ENCODE peak calls at places on chromosomes 3 and 15, in eight cellular contexts. Z is cardiac muscle cell, H is IMR-90, S is tibial artery, A is fibroblast of lung, G is transverse colon, T is hepatocyte, X is mesenchymal stem cell. I is an unnamed sample.
A peak's percentile ranks its signal among the peaks of the same experiment; 100 is the strongest.

GRCh38 chr15:96334705-96335428 is 4.4 kb downstream of the NR2F2 start:
- DNase-seq in Z (no peak), G (peak; percentile 10), H (no peak), A (no peak), X (peak; percentile 34), T (no peak), S (peak; percentile 63), I (peak; percentile 34)

GRCh38 chr15:67774626-67775025 is 50.7 kb upstream of the SKOR1 start:
- DNase-seq in X (no peak), Z (no peak), T (no peak), G (no peak), S (no peak), A (no peak), H (no peak), I (no peak)

GRCh38 chr3:20924646-20925395 is 738.8 kb upstream of the SGO1 start:
- DNase-seq in A (no peak), S (no peak), X (no peak), G (no peak), T (no peak), H (no peak), Z (no peak), I (no peak)

GRCh38 chr3:87082806-87083440 is 92.0 kb upstream of the VGLL3 start:
- DNase-seq in X (peak; percentile 69), Z (peak; percentile 82), S (no peak), G (no peak), H (peak; percentile 75), A (peak; percentile 86), T (peak; percentile 80), I (peak; percentile 82)

GRCh38 chr15:44710236-44711088 is 661 bp downstream of the PATL2 start:
- DNase-seq in A (peak; percentile 47), T (peak; percentile 47), X (peak; percentile 78), H (peak; percentile 42), S (peak; percentile 68), Z (peak; percentile 44), G (peak; percentile 63), I (peak; percentile 65)

GRCh38 chr3:56939759-56940323 is 120.6 kb upstream of the SPATA12 start:
- DNase-seq in H (no peak), T (no peak), Z (no peak), G (no peak), S (no peak), A (no peak), X (no peak), I (no peak)

GRCh38 chr15:60592386-60593339 is 113.7 kb upstream of the ICE2 start:
- DNase-seq in T (peak; percentile 92), G (peak; percentile 90), X (peak; percentile 83), Z (peak; percentile 64), A (peak; percentile 60), H (peak; percentile 68), S (peak; percentile 90), I (peak; percentile 93)

GRCh38 chr3:34203386-34203785 is 405.0 kb downstream of the PDCD6IP start:
- DNase-seq in T (no peak), G (no peak), H (no peak), S (no peak), A (no peak), X (no peak), Z (no peak), I (no peak)

GRCh38 chr15:26921433-26921832 is 49.5 kb upstream of the GABRG3 start:
- DNase-seq in S (no peak), T (no peak), G (no peak), A (no peak), H (no peak), Z (no peak), X (no peak), I (no peak)

GRCh38 chr15:41581110-41581509 is 22.1 kb downstream of the TYRO3 start:
- DNase-seq in A (no peak), X (no peak), Z (peak; percentile 23), S (no peak), H (no peak), T (peak; percentile 71), G (no peak), I (peak; percentile 42)

GRCh38 chr3:118272976-118273375 is 761.7 kb downstream of the IGSF11 start:
- DNase-seq in T (no peak), H (peak; percentile 0), S (no peak), Z (no peak), A (no peak), X (no peak), G (no peak), I (no peak)

GRCh38 chr3:141812091-141812490 is 48.9 kb downstream of the GRK7 start:
- DNase-seq in S (no peak), A (no peak), H (no peak), G (no peak), X (no peak), Z (no peak), T (no peak), I (peak; percentile 20)

GRCh38 chr15:41336549-41336948 is 3.9 kb downstream of the NUSAP1 start:
- DNase-seq in S (no peak), G (no peak), X (no peak), A (no peak), T (no peak), H (no peak), Z (no peak), I (no peak)

GRCh38 chr3:116440196-116440595 is 5.1 kb downstream of the LSAMP start:
- DNase-seq in G (no peak), A (peak; percentile 89), X (peak; percentile 81), S (no peak), H (peak; percentile 94), Z (peak; percentile 33), T (no peak), I (peak; percentile 78)

GRCh38 chr15:31034152-31034551 is 42.7 kb upstream of the MTMR10 start:
- DNase-seq in Z (no peak), H (peak; percentile 48), T (peak; percentile 23), A (no peak), X (no peak), G (no peak), S (no peak), I (peak; percentile 53)
- H3K4me3 ChIP-seq in Z (no peak overlapping the region), H (no peak overlapping the region), T (no peak overlapping the region), A (no peak overlapping the region), X (no peak overlapping the region), G (no peak overlapping the region), S (no peak overlapping the region), I (no peak overlapping the region)

GRCh38 chr3:13683772-13684171 is 134.8 kb downstream of the FBLN2 start:
- DNase-seq in X (no peak), H (no peak), T (no peak), Z (no peak), G (no peak), S (no peak), A (no peak), I (no peak)

GRCh38 chr3:13685721-13686120 is 136.8 kb downstream of the FBLN2 start:
- DNase-seq in A (no peak), G (no peak), Z (no peak), H (no peak), X (no peak), T (no peak), S (no peak), I (no peak)

GRCh38 chr3:13686332-13686731 is 137.4 kb downstream of the FBLN2 start:
- DNase-seq in T (no peak), X (no peak), Z (no peak), A (no peak), S (no peak), H (no peak), G (no peak), I (no peak)

GRCh38 chr3:13684350-13684749 is 135.4 kb downstream of the FBLN2 start:
- DNase-seq in T (no peak), A (no peak), X (no peak), S (no peak), Z (no peak), G (no peak), H (no peak), I (no peak)

DNA sequence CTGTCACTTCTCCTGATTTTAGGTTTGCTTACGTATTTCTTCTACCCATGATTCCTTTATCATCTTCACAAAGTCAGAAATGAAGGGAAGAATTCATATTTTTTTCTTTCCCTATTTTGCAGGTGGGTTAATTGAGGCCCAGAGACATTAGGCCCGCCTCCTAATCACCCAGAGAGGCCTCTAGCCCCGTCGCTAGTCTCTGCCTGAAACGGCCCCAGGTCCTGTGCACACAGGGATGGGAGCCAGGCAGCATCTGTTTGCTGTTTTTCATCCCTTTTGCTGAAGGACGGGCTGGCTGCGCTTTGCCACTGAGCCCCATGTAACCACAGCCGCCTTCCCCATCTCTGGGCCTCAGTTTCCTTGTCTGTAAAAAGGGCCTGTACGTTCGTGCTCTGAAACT is 135.9 kb downstream of the FBLN2 start:
- DNase-seq in Z (no peak), H (no peak), G (no peak), T (no peak), S (no peak), X (no peak), A (no peak), I (no peak)
- H3K27me3 ChIP-seq in Z (no peaks in the 10 kb centered on the region), H (peaks cover 9% of the 10 kb centered on the region), G (no peaks in the 10 kb centered on the region), T (no peaks in the 10 kb centered on the region), S (no peaks in the 10 kb centered on the region), X (peaks cover 72% of the 10 kb centered on the region), A (no peaks in the 10 kb centered on the region), I (peaks cover 14% of the 10 kb centered on the region)

GRCh38 chr3:171266034-171266805 is 194.0 kb downstream of the TNIK start:
- DNase-seq in H (peak; percentile 41), X (peak; percentile 34), T (no peak), A (no peak), Z (peak; percentile 62), S (no peak), G (no peak), I (peak; percentile 24)
- H3K4me3 ChIP-seq in H (no peak overlapping the region), X (no peak overlapping the region), T (no peak overlapping the region), A (no peak overlapping the region), Z (no peak overlapping the region), S (no peak overlapping the region), G (no peak overlapping the region), I (no peak overlapping the region)

GRCh38 chr3:194182130-194182529 is 46.2 kb downstream of the HES1 start:
- DNase-seq in T (no peak), G (no peak), X (no peak), Z (no peak), H (no peak), S (no peak), A (no peak), I (no peak)
- H3K27me3 ChIP-seq in T (no peaks in the 10 kb centered on the region), G (no peaks in the 10 kb centered on the region), X (peaks cover 43% of the 10 kb centered on the region), Z (no peaks in the 10 kb centered on the region), H (peaks cover 36% of the 10 kb centered on the region), S (no peaks in the 10 kb centered on the region), A (peaks cover 8% of the 10 kb centered on the region), I (peaks cover 12% of the 10 kb centered on the region)

GRCh38 chr3:170128977-170129431 is 52.5 kb downstream of the PHC3 start:
- DNase-seq in Z (peak; percentile 12), H (peak; percentile 37), X (peak; percentile 26), A (peak; percentile 36), G (no peak), S (no peak), T (no peak), I (peak; percentile 62)
- H3K4me3 ChIP-seq in Z (no peak overlapping the region), H (no peak overlapping the region), X (no peak overlapping the region), A (no peak overlapping the region), G (no peak overlapping the region), S (no peak overlapping the region), T (no peak overlapping the region), I (no peak overlapping the region)

DNA sequence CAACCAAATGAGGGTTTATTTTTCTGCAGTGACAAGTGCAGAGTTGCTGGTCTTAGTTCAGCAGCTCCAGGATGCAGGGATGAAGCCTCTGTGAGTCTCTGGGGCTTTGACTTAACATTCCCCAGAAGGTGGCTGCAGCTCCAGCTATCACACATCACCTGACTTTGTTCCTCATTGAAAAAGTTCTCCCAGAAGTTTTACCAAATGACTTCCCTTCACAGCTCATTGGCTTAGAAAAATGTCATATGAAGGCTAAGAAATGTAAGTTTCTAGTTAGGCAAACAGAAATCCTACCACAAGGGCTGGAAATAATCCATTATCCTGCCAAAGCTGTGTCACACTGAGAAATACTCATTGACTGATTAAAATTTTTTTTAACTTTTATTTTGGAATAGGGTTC is 184.9 kb downstream of the MINAR1 start:
- DNase-seq in S (no peak), G (no peak), X (no peak), Z (no peak), A (no peak), T (no peak), H (no peak), I (no peak)
- H3K27me3 ChIP-seq in S (no peaks in the 10 kb centered on the region), G (no peaks in the 10 kb centered on the region), X (peaks cover 10% of the 10 kb centered on the region), Z (no peaks in the 10 kb centered on the region), A (peaks cover 7% of the 10 kb centered on the region), T (peaks cover 5% of the 10 kb centered on the region), H (peaks cover 6% of the 10 kb centered on the region), I (no peaks in the 10 kb centered on the region)